ENCODE peak calls at places on chromosomes 13 and 19, in six cellular contexts. W, O, G, U, S and V are unnamed samples.

GRCh38 chr13:105442941-105443340 is 1092.5 kb downstream of the EFNB2 start:
- DNase-seq in W (no peak), O (no peak), G (no peak), U (peak), S (no peak), V (peak)

GRCh38 chr13:85543144-85543543 is 256.1 kb downstream of the SLITRK6 start:
- DNase-seq in W (no peak), O (no peak), G (no peak), U (no peak), S (no peak), V (no peak)

GRCh38 chr19:46818812-46819211 is 30.4 kb upstream of the SLC1A5 start:
- DNase-seq in W (no peak), O (peak), G (no peak), U (no peak), S (no peak), V (no peak)

GRCh38 chr19:19179548-19180441 is 9.7 kb upstream of the MEF2B start:
- DNase-seq in W (no peak), O (no peak), G (no peak), U (no peak), S (no peak), V (no peak)

GRCh38 chr19:54160948-54161347 is 1.4 kb upstream of the LENG1 start:
- DNase-seq in W (no peak), O (no peak), G (no peak), U (no peak), S (no peak), V (no peak)

GRCh38 chr13:50636007-50636704 is 207.3 kb downstream of the DLEU7 start:
- DNase-seq in W (no peak), O (no peak), G (no peak), U (no peak), S (no peak), V (no peak)

GRCh38 chr13:105202384-105202783 is 1333.1 kb downstream of the EFNB2 start:
- DNase-seq in W (no peak), O (no peak), G (no peak), U (no peak), S (no peak), V (peak)

GRCh38 chr19:55091126-55091910 is 15.6 kb downstream of the EPS8L1 start:
- DNase-seq in W (no peak), O (no peak), G (no peak), U (no peak), S (no peak), V (no peak)

GRCh38 chr19:37964109-37964508 is 57.1 kb downstream of the SIPA1L3 start:
- DNase-seq in W (no peak), O (no peak), G (no peak), U (no peak), S (no peak), V (no peak)

GRCh38 chr19:3142292-3142670 is 6.4 kb downstream of the GNA15 start:
- DNase-seq in W (no peak), O (peak), G (no peak), U (no peak), S (no peak), V (peak)

GRCh38 chr19:3065675-3066357 is 3.5 kb upstream of the TLE5 start:
- DNase-seq in W (no peak), O (no peak), G (no peak), U (no peak), S (peak), V (no peak)

GRCh38 chr13:80473695-80474094 is 132.8 kb upstream of the SPRY2 start:
- DNase-seq in W (no peak), O (no peak), G (no peak), U (no peak), S (no peak), V (no peak)